ENCODE peak calls at places on chromosomes 3 and 15, in four cellular contexts. One of them, this sample, is unnamed.

GRCh38 chr3:180252683-180253082 is 215.9 kb upstream of the PEX5L start:
- DNase-seq in AML-193: no peak
- DNase-seq in activated T-cell treated with anti-CD3 and anti-CD28 coated beads for 24 hours: no peak
- DNase-seq in hypothalamus: no peak
- DNase-seq in this sample: no peak

GRCh38 chr3:181709537-181710279 is 2.0 kb upstream of the SOX2 start:
- DNase-seq in AML-193: peak
- DNase-seq in hypothalamus: peak
- DNase-seq in activated T-cell treated with anti-CD3 and anti-CD28 coated beads for 24 hours: peak
- DNase-seq in this sample: peak

GRCh38 chr3:151753846-151754245 is 20.1 kb downstream of the AADACL2 start:
- DNase-seq in hypothalamus: no peak
- DNase-seq in activated T-cell treated with anti-CD3 and anti-CD28 coated beads for 24 hours: no peak
- DNase-seq in AML-193: no peak
- DNase-seq in this sample: no peak

GRCh38 chr3:126985143-126985985 is 2.4 kb downstream of the PLXNA1 start:
- DNase-seq in hypothalamus: no peak
- DNase-seq in activated T-cell treated with anti-CD3 and anti-CD28 coated beads for 24 hours: no peak
- DNase-seq in AML-193: no peak
- DNase-seq in this sample: no peak

GRCh38 chr3:195385526-195385925 is 57.3 kb downstream of the ACAP2 start:
- DNase-seq in activated T-cell treated with anti-CD3 and anti-CD28 coated beads for 24 hours: no peak
- DNase-seq in AML-193: no peak
- DNase-seq in hypothalamus: no peak
- DNase-seq in this sample: no peak

GRCh38 chr15:47027322-47027946 is 689.9 kb upstream of the SEMA6D start:
- DNase-seq in AML-193: no peak
- DNase-seq in hypothalamus: no peak
- DNase-seq in activated T-cell treated with anti-CD3 and anti-CD28 coated beads for 24 hours: no peak
- DNase-seq in this sample: no peak

GRCh38 chr15:29242466-29243242 is 27.0 kb downstream of the NSMCE3 start:
- DNase-seq in AML-193: no peak
- DNase-seq in activated T-cell treated with anti-CD3 and anti-CD28 coated beads for 24 hours: no peak
- DNase-seq in hypothalamus: peak
- DNase-seq in this sample: no peak

GRCh38 chr3:111610189-111610588 is 15.0 kb upstream of the ZBED2 start:
- DNase-seq in activated T-cell treated with anti-CD3 and anti-CD28 coated beads for 24 hours: peak
- DNase-seq in hypothalamus: no peak
- DNase-seq in AML-193: no peak
- DNase-seq in this sample: no peak

GRCh38 chr3:31543375-31543774 is 10.7 kb downstream of the STT3B start:
- DNase-seq in hypothalamus: no peak
- DNase-seq in AML-193: no peak
- DNase-seq in activated T-cell treated with anti-CD3 and anti-CD28 coated beads for 24 hours: no peak
- DNase-seq in this sample: no peak

GRCh38 chr3:58868101-58868779 is 181.6 kb downstream of the CFAP20DC start:
- DNase-seq in hypothalamus: no peak
- DNase-seq in activated T-cell treated with anti-CD3 and anti-CD28 coated beads for 24 hours: no peak
- DNase-seq in AML-193: peak
- DNase-seq in this sample: no peak

GRCh38 chr3:135991621-135992020 is 26.1 kb downstream of the PPP2R3A start:
- DNase-seq in activated T-cell treated with anti-CD3 and anti-CD28 coated beads for 24 hours: no peak
- DNase-seq in hypothalamus: no peak
- DNase-seq in AML-193: no peak
- DNase-seq in this sample: no peak

GRCh38 chr3:186605561-186606545 is 7.0 kb upstream of the AHSG start:
- DNase-seq in hypothalamus: no peak
- DNase-seq in activated T-cell treated with anti-CD3 and anti-CD28 coated beads for 24 hours: no peak
- DNase-seq in AML-193: no peak
- DNase-seq in this sample: no peak

GRCh38 chr3:128432301-128432897 is 34.3 kb downstream of the DNAJB8 start:
- DNase-seq in AML-193: no peak
- DNase-seq in hypothalamus: no peak
- DNase-seq in activated T-cell treated with anti-CD3 and anti-CD28 coated beads for 24 hours: no peak
- DNase-seq in this sample: no peak

GRCh38 chr3:62923092-62923491 is 47.9 kb upstream of the CADPS start:
- DNase-seq in activated T-cell treated with anti-CD3 and anti-CD28 coated beads for 24 hours: no peak
- DNase-seq in AML-193: no peak
- DNase-seq in hypothalamus: no peak
- DNase-seq in this sample: no peak

GRCh38 chr3:129182390-129183180 is 1.1 kb downstream of the CNBP start:
- DNase-seq in hypothalamus: no peak
- DNase-seq in AML-193: no peak
- DNase-seq in activated T-cell treated with anti-CD3 and anti-CD28 coated beads for 24 hours: no peak
- DNase-seq in this sample: no peak

GRCh38 chr3:147919496-147919895 is 510.3 kb downstream of the ZIC1 start:
- DNase-seq in AML-193: no peak
- DNase-seq in activated T-cell treated with anti-CD3 and anti-CD28 coated beads for 24 hours: no peak
- DNase-seq in hypothalamus: no peak
- DNase-seq in this sample: no peak

GRCh38 chr15:63052961-63053698 is 10.6 kb downstream of the TPM1 start:
- DNase-seq in hypothalamus: no peak
- DNase-seq in activated T-cell treated with anti-CD3 and anti-CD28 coated beads for 24 hours: no peak
- DNase-seq in AML-193: no peak
- DNase-seq in this sample: no peak

GRCh38 chr3:50415066-50415465 is 55.7 kb upstream of the TMEM115 start:
- DNase-seq in activated T-cell treated with anti-CD3 and anti-CD28 coated beads for 24 hours: no peak
- DNase-seq in AML-193: no peak
- DNase-seq in hypothalamus: no peak
- DNase-seq in this sample: no peak

GRCh38 chr3:71560665-71561064 is 22.9 kb downstream of the FOXP1 start:
- DNase-seq in activated T-cell treated with anti-CD3 and anti-CD28 coated beads for 24 hours: no peak
- DNase-seq in hypothalamus: no peak
- DNase-seq in AML-193: no peak
- DNase-seq in this sample: no peak

GRCh38 chr3:11568503-11569155 is 75.1 kb downstream of the VGLL4 start:
- DNase-seq in hypothalamus: peak
- DNase-seq in AML-193: no peak
- DNase-seq in activated T-cell treated with anti-CD3 and anti-CD28 coated beads for 24 hours: no peak
- DNase-seq in this sample: no peak

This sample was measured in caudate nucleus.